ENCODE peak calls at places on chromosomes 11 and 22, in seven cellular contexts. I is HCT116, X is GM23338, Z is PC-9, J is GM23248, C is MM.1S, H is hepatocyte. Y is an unnamed sample.

GRCh38 chr11:12853652-12854296 is 155.3 kb upstream of the RASSF10 start:
- DNase-seq in I (no peak), X (no peak), Z (no peak), J (no peak), C (no peak), H (peak; percentile 78), Y (no peak)

GRCh38 chr11:122747358-122747757 is 90.9 kb upstream of the CRTAM start:
- DNase-seq in I (no peak), X (no peak), Z (no peak), J (no peak), C (no peak), H (no peak), Y (no peak)

GRCh38 chr11:78802058-78802633 is 227.5 kb upstream of the NARS2 start:
- DNase-seq in I (no peak), X (peak; percentile 53), Z (no peak), J (peak; percentile 18), C (no peak), H (peak; percentile 28), Y (peak; percentile 32)

GRCh38 chr11:30313580-30313979 is 9.3 kb upstream of the ARL14EP start:
- DNase-seq in I (no peak), X (no peak), Z (no peak), J (peak; percentile 7), C (no peak), H (no peak), Y (no peak)

GRCh38 chr11:124543554-124543953 is at the start of gene OR8B12:
- DNase-seq in I (no peak), X (no peak), Z (no peak), J (no peak), C (no peak), H (no peak), Y (no peak)

GRCh38 chr11:25566298-25567200 is 765.4 kb upstream of the ANO3 start:
- DNase-seq in I (no peak), X (no peak), Z (peak; percentile 16), J (no peak), C (no peak), H (no peak), Y (no peak)

GRCh38 chr11:67119577-67120391 is 721 bp downstream of the KDM2A start:
- DNase-seq in I (no peak), X (peak; percentile 44), Z (peak; percentile 29), J (peak; percentile 63), C (peak; percentile 29), H (peak; percentile 67), Y (peak; percentile 32)

GRCh38 chr11:67054851-67055523 is 1.7 kb upstream of the RHOD start:
- DNase-seq in I (peak; percentile 26), X (no peak), Z (peak; percentile 98), J (peak; percentile 89), C (peak; percentile 69), H (peak; percentile 95), Y (peak; percentile 99)

GRCh38 chr11:69156673-69157155 is 979 bp downstream of the SMIM38 start:
- DNase-seq in I (no peak), X (no peak), Z (no peak), J (peak; percentile 45), C (no peak), H (peak; percentile 33), Y (no peak)

GRCh38 chr22:32698926-32699619 is 102.4 kb upstream of the TIMP3 start:
- DNase-seq in I (no peak), X (no peak), Z (no peak), J (no peak), C (no peak), H (no peak), Y (no peak)

GRCh38 chr22:49301398-49302149 is 526.1 kb downstream of the BRD1 start:
- DNase-seq in I (no peak), X (no peak), Z (no peak), J (no peak), C (no peak), H (no peak), Y (no peak)

GRCh38 chr11:8062781-8063257 is 18.2 kb upstream of the TUB start:
- DNase-seq in I (no peak), X (no peak), Z (no peak), J (peak; percentile 45), C (no peak), H (no peak), Y (no peak)

GRCh38 chr22:29780781-29781676 is 13.9 kb downstream of the UQCR10 start:
- DNase-seq in I (no peak), X (no peak), Z (peak; percentile 48), J (peak; percentile 93), C (no peak), H (no peak), Y (peak; percentile 80)

GRCh38 chr11:115806056-115806455 is 301.8 kb upstream of the CADM1 start:
- DNase-seq in I (no peak), X (no peak), Z (no peak), J (no peak), C (no peak), H (no peak), Y (no peak)

GRCh38 chr11:9277176-9277575 is 12.0 kb upstream of the DENND5A start:
- DNase-seq in I (no peak), X (no peak), Z (no peak), J (no peak), C (no peak), H (no peak), Y (peak; percentile 8)

GRCh38 chr22:22216450-22216959 is 28.1 kb upstream of the VPREB1 start:
- DNase-seq in I (no peak), X (no peak), Z (no peak), J (no peak), C (no peak), H (no peak), Y (no peak)

GRCh38 chr11:112227002-112227401 is 774 bp downstream of the PTS start:
- DNase-seq in I (no peak), X (peak; percentile 12), Z (no peak), J (peak; percentile 69), C (no peak), H (peak; percentile 28), Y (no peak)

GRCh38 chr11:66008468-66009101 is 3.2 kb upstream of the CST6 start:
- DNase-seq in I (no peak), X (no peak), Z (peak; percentile 57), J (no peak), C (no peak), H (no peak), Y (peak; percentile 53)

GRCh38 chr11:102592634-102593581 is 32.2 kb downstream of the MMP20 start:
- DNase-seq in I (peak; percentile 64), X (peak; percentile 72), Z (no peak), J (peak; percentile 50), C (peak; percentile 15), H (no peak), Y (peak; percentile 71)

GRCh38 chr11:118200497-118200896 is 24.1 kb upstream of the SCN2B start:
- DNase-seq in I (no peak), X (no peak), Z (no peak), J (no peak), C (no peak), H (no peak), Y (no peak)

GRCh38 chr11:118200901-118201680 is 23.7 kb downstream of the JAML start:
- DNase-seq in I (no peak), X (no peak), Z (no peak), J (no peak), C (no peak), H (no peak), Y (no peak)

GRCh38 chr11:118199135-118199534 is 22.7 kb upstream of the SCN2B start:
- DNase-seq in I (no peak), X (no peak), Z (no peak), J (no peak), C (no peak), H (no peak), Y (no peak)

GRCh38 chr11:118202599-118203422 is 22.0 kb downstream of the JAML start:
- DNase-seq in I (no peak), X (no peak), Z (no peak), J (no peak), C (no peak), H (peak; percentile 76), Y (no peak)

GRCh38 chr11:118201966-118202365 is 22.8 kb downstream of the JAML start:
- DNase-seq in I (no peak), X (no peak), Z (no peak), J (no peak), C (no peak), H (no peak), Y (no peak)
- H3K4me3 ChIP-seq in I (no peak overlapping the region), X (no peak overlapping the region), Z (no peak overlapping the region), J (no peak overlapping the region), C (no peak overlapping the region), H (no peak overlapping the region), Y (no peak overlapping the region)

GRCh38 chr11:134364261-134364660 is 32.5 kb downstream of the GLB1L2 start:
- DNase-seq in I (no peak), X (no peak), Z (no peak), J (no peak), C (no peak), H (no peak), Y (no peak)
- H3K9me2 ChIP-seq in I (no peaks in the 10 kb centered on the region), X (no peaks in the 10 kb centered on the region), Z (no peaks in the 10 kb centered on the region), J (no peaks in the 10 kb centered on the region), C (no peaks in the 10 kb centered on the region), H (no peaks in the 10 kb centered on the region), Y (no peaks in the 10 kb centered on the region)

GRCh38 chr11:46278387-46279173 is 1.1 kb downstream of the CREB3L1 start:
- DNase-seq in I (no peak), X (peak; percentile 87), Z (no peak), J (peak; percentile 86), C (no peak), H (peak; percentile 85), Y (no peak)
- TF ChIP-seq EZH2 in I (no peak), X (no peak), Z (no peak), J (no peak), C (no peak), H (no peak), Y (no peak)

GRCh38 chr11:75823415-75823814 is 8.4 kb downstream of the UVRAG start:
- DNase-seq in I (no peak), X (no peak), Z (no peak), J (no peak), C (no peak), H (no peak), Y (no peak)

GRCh38 chr11:75831915-75832502 is 17.0 kb downstream of the UVRAG start:
- DNase-seq in I (no peak), X (no peak), Z (no peak), J (no peak), C (no peak), H (no peak), Y (no peak)

GRCh38 chr11:75826463-75827220 is 11.6 kb downstream of the UVRAG start:
- DNase-seq in I (no peak), X (peak; percentile 47), Z (no peak), J (peak; percentile 62), C (no peak), H (no peak), Y (no peak)

GRCh38 chr11:75827562-75827961 is 12.6 kb downstream of the UVRAG start:
- DNase-seq in I (no peak), X (no peak), Z (no peak), J (no peak), C (no peak), H (no peak), Y (no peak)
- H3K4me3 ChIP-seq in I (no peak overlapping the region), X (no peak overlapping the region), Z (no peak overlapping the region), J (no peak overlapping the region), C (no peak overlapping the region), H (no peak overlapping the region), Y (no peak overlapping the region)